ENCODE peak calls at places on chromosomes 16 and 17, in six cellular contexts. One of them, this sample, is unnamed.
A peak's percentile ranks its signal among the peaks of the same experiment; 100 is the strongest.

GRCh38 chr17:5793899-5794298 is 209.6 kb upstream of the NLRP1 start:
- DNase-seq in K562: no peak
- DNase-seq in HepG2: no peak
- DNase-seq in H1: peak; percentile 36
- DNase-seq in HCT116: no peak
- DNase-seq in GM12878: no peak
- DNase-seq in this sample: peak; percentile 41

GRCh38 chr16:71894229-71894920 is 956 bp upstream of the IST1 start:
- DNase-seq in HepG2: peak; percentile 56
- DNase-seq in HCT116: peak; percentile 43
- DNase-seq in GM12878: no peak
- DNase-seq in H1: peak; percentile 39
- DNase-seq in K562: peak; percentile 73
- DNase-seq in this sample: peak; percentile 64

GRCh38 chr17:42706732-42707131 is 24.4 kb downstream of the CNTNAP1 start:
- DNase-seq in HepG2: no peak
- DNase-seq in HCT116: no peak
- DNase-seq in GM12878: peak; percentile 65
- DNase-seq in K562: no peak
- DNase-seq in H1: no peak
- DNase-seq in this sample: no peak

GRCh38 chr16:31130899-31131298 is 4.6 kb downstream of the PRSS8 start:
- DNase-seq in HepG2: no peak
- DNase-seq in HCT116: no peak
- DNase-seq in GM12878: no peak
- DNase-seq in H1: no peak
- DNase-seq in K562: no peak
- DNase-seq in this sample: peak; percentile 74

GRCh38 chr16:48613061-48613957 is 3.3 kb upstream of the N4BP1 start:
- DNase-seq in HepG2: peak; percentile 76
- DNase-seq in GM12878: no peak
- DNase-seq in H1: no peak
- DNase-seq in K562: no peak
- DNase-seq in HCT116: no peak
- DNase-seq in this sample: no peak

GRCh38 chr17:74543891-74544760 is 1.8 kb downstream of the CD300C start:
- DNase-seq in HCT116: no peak
- DNase-seq in GM12878: no peak
- DNase-seq in HepG2: no peak
- DNase-seq in H1: no peak
- DNase-seq in K562: no peak
- DNase-seq in this sample: no peak

GRCh38 chr17:38815576-38816193 is 9.4 kb downstream of the CWC25 start:
- DNase-seq in H1: no peak
- DNase-seq in GM12878: no peak
- DNase-seq in HCT116: no peak
- DNase-seq in K562: no peak
- DNase-seq in HepG2: no peak
- DNase-seq in this sample: no peak

GRCh38 chr17:78314683-78315354 is 45.1 kb downstream of the SOCS3 start:
- DNase-seq in HepG2: no peak
- DNase-seq in K562: no peak
- DNase-seq in HCT116: no peak
- DNase-seq in H1: no peak
- DNase-seq in GM12878: no peak
- DNase-seq in this sample: no peak

GRCh38 chr16:14398014-14398717 is 231.9 kb downstream of the PARN start:
- DNase-seq in HepG2: no peak
- DNase-seq in K562: no peak
- DNase-seq in HCT116: no peak
- DNase-seq in H1: no peak
- DNase-seq in GM12878: no peak
- DNase-seq in this sample: no peak

GRCh38 chr17:70134777-70135176 is 34.6 kb upstream of the KCNJ2 start:
- DNase-seq in H1: no peak
- DNase-seq in HCT116: no peak
- DNase-seq in GM12878: no peak
- DNase-seq in HepG2: no peak
- DNase-seq in K562: no peak
- DNase-seq in this sample: no peak

GRCh38 chr17:70138309-70138865 is 30.9 kb upstream of the KCNJ2 start:
- DNase-seq in H1: no peak
- DNase-seq in K562: no peak
- DNase-seq in HepG2: no peak
- DNase-seq in GM12878: no peak
- DNase-seq in HCT116: no peak
- DNase-seq in this sample: no peak

GRCh38 chr17:70139449-70139993 is 29.8 kb upstream of the KCNJ2 start:
- DNase-seq in H1: no peak
- DNase-seq in HepG2: no peak
- DNase-seq in HCT116: no peak
- DNase-seq in K562: no peak
- DNase-seq in GM12878: no peak
- DNase-seq in this sample: no peak

GRCh38 chr17:70136131-70136530 is 33.2 kb upstream of the KCNJ2 start:
- DNase-seq in H1: no peak
- DNase-seq in K562: no peak
- DNase-seq in HepG2: no peak
- DNase-seq in HCT116: no peak
- DNase-seq in GM12878: no peak
- DNase-seq in this sample: no peak

DNA sequence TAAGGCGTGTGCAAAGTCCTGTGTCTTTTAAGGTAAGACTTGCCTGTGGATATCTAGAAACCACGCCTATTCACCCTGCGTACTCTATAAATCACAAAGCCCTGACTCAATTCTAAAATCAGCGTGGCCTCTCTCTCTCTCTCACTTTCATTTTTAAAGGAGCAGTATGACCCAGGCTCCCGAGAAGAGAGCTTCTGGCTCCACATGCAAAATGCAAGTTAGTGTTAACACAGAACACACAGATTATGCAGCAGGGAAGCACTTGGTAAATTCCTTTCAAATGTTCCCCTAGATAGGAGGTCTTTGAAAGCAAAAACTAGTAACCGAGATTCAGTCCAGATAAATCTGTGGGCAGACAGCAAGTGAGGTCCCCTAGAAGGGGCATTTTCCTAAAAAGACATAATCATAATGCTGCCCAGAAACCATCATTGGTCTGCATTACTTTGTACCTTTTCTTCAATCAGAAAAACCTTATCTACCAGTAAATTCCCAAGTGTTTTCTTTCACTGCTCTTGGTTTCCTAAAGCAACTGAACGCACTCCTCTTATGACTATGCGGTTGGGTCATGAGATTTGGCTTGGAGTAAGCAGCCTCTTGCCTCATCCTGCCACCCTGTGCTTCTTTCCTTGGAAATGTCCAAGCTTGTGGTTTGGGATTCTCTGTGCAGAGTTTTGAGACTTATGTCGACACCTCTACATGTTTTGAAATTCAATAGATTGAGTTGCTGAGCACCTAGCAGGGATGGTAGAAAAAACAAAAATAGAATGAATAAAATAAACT is 31.7 kb upstream of the KCNJ2 start:
- DNase-seq in H1: no peak
- DNase-seq in HCT116: no peak
- DNase-seq in K562: no peak
- DNase-seq in HepG2: no peak
- DNase-seq in GM12878: peak; percentile 70
- DNase-seq in this sample: no peak
- TF ChIP-seq ATF3 in H1: no peak
- TF ChIP-seq ATF3 in HCT116: no peak
- TF ChIP-seq ATF3 in K562: no peak
- TF ChIP-seq ATF3 in HepG2: no peak
- TF ChIP-seq ATF3 in GM12878: no peak
- TF ChIP-seq ATF3 in this sample: no peak

GRCh38 chr16:50549561-50549915 is 1.3 kb downstream of the NKD1 start:
- DNase-seq in HepG2: no peak
- DNase-seq in GM12878: no peak
- DNase-seq in H1: no peak
- DNase-seq in K562: no peak
- DNase-seq in HCT116: no peak
- DNase-seq in this sample: no peak
- TF ChIP-seq ATF3 in HepG2: peak; percentile 4
- TF ChIP-seq ATF3 in GM12878: no peak
- TF ChIP-seq ATF3 in H1: no peak
- TF ChIP-seq ATF3 in K562: no peak
- TF ChIP-seq ATF3 in HCT116: no peak
- TF ChIP-seq ATF3 in this sample: no peak

GRCh38 chr16:79339863-79340262 is 260.7 kb downstream of the MAF start:
- DNase-seq in GM12878: no peak
- DNase-seq in HepG2: no peak
- DNase-seq in HCT116: no peak
- DNase-seq in K562: peak; percentile 4
- DNase-seq in H1: no peak
- DNase-seq in this sample: no peak
- TF ChIP-seq ATF3 in GM12878: no peak
- TF ChIP-seq ATF3 in HepG2: no peak
- TF ChIP-seq ATF3 in HCT116: no peak
- TF ChIP-seq ATF3 in K562: no peak
- TF ChIP-seq ATF3 in H1: no peak
- TF ChIP-seq ATF3 in this sample: no peak

DNA sequence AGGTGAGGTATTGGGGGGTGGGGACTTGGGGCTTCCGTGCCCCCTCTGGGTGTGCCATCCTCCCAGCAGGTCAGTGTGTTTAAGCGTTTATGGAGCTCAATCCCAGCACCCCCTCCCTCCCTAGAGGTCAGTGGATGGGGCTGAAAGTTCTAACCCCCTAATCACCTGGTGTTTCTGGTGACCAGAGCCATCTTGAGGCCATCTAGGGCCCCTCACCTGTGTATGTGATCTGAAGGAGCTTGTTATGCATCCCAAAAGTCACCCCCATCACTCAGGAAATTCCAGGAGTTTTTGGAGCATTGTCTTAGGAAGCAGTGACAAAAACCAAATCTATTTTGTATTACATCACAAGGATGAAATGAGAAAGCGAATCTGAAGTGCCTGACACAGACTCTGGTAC is 67.8 kb upstream of the NOL11 start:
- DNase-seq in K562: no peak
- DNase-seq in HepG2: no peak
- DNase-seq in HCT116: no peak
- DNase-seq in GM12878: no peak
- DNase-seq in H1: no peak
- DNase-seq in this sample: no peak
- TF ChIP-seq ATF3 in K562: no peak
- TF ChIP-seq ATF3 in HepG2: no peak
- TF ChIP-seq ATF3 in HCT116: no peak
- TF ChIP-seq ATF3 in GM12878: no peak
- TF ChIP-seq ATF3 in H1: no peak
- TF ChIP-seq ATF3 in this sample: no peak

GRCh38 chr17:73191443-73192218 is 1.2 kb upstream of the COG1 start:
- DNase-seq in GM12878: no peak
- DNase-seq in H1: no peak
- DNase-seq in HepG2: peak; percentile 77
- DNase-seq in K562: peak; percentile 84
- DNase-seq in HCT116: peak; percentile 80
- DNase-seq in this sample: peak; percentile 62

GRCh38 chr17:73196500-73196899 is 3.6 kb downstream of the COG1 start:
- DNase-seq in K562: peak; percentile 20
- DNase-seq in H1: no peak
- DNase-seq in HepG2: no peak
- DNase-seq in GM12878: no peak
- DNase-seq in HCT116: no peak
- DNase-seq in this sample: peak; percentile 50

GRCh38 chr17:73194514-73195222 is 1.8 kb downstream of the COG1 start:
- DNase-seq in GM12878: no peak
- DNase-seq in HepG2: no peak
- DNase-seq in K562: no peak
- DNase-seq in HCT116: no peak
- DNase-seq in H1: no peak
- DNase-seq in this sample: no peak

GRCh38 chr17:73192219-73192893 is 499 bp upstream of the COG1 start:
- DNase-seq in HCT116: peak; percentile 75
- DNase-seq in HepG2: peak; percentile 71
- DNase-seq in GM12878: no peak
- DNase-seq in H1: no peak
- DNase-seq in K562: peak; percentile 80
- DNase-seq in this sample: peak; percentile 67

GRCh38 chr17:73192894-73193701 is at the start of gene COG1:
- DNase-seq in GM12878: no peak
- DNase-seq in K562: peak; percentile 93
- DNase-seq in HepG2: peak; percentile 81
- DNase-seq in HCT116: peak; percentile 76
- DNase-seq in H1: no peak
- DNase-seq in this sample: peak; percentile 82
- TF ChIP-seq ATF3 in GM12878: no peak
- TF ChIP-seq ATF3 in K562: no peak
- TF ChIP-seq ATF3 in HepG2: peak; percentile 33
- TF ChIP-seq ATF3 in HCT116: no peak
- TF ChIP-seq ATF3 in H1: no peak
- TF ChIP-seq ATF3 in this sample: no peak

DNA sequence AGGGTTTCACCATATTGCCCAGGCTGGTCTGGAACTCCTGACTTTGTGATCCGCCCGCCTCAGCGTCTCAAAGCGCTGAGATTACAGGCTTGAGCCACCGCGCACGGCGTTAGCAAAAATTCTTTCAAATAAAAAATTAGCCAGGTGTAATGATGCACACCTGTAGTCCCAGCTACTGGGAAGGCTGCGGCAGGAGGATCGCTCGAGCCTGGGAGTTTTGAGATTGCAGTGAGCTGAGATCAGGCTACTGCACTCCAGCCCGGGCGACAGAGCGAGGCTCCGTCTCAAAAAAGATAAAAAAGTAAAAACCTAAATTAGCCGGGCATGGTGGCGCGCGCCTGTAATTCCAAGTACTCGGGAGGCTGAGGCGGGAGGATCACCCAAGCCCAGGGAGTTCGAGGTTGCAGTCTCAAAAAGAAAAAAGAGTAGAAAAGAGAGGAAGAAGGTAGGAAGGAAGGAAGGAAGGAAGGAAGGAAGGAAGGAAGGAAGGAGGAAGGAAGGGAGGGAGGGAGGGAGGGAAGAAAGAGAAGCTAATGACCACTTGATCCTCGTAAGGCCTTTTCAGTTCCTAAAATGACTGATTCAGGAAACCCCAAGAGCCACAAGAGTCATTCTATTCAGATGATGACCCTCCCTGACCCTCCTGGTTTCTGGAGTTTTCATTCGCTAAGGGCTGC is 59.2 kb downstream of the SRL start:
- DNase-seq in H1: no peak
- DNase-seq in K562: no peak
- DNase-seq in GM12878: no peak
- DNase-seq in HCT116: no peak
- DNase-seq in HepG2: no peak
- DNase-seq in this sample: no peak
- TF ChIP-seq ATF3 in H1: no peak
- TF ChIP-seq ATF3 in K562: no peak
- TF ChIP-seq ATF3 in GM12878: no peak
- TF ChIP-seq ATF3 in HCT116: no peak
- TF ChIP-seq ATF3 in HepG2: no peak
- TF ChIP-seq ATF3 in this sample: no peak

This sample was measured in WTC11.